ENCODE peak calls at places on chromosome 4, in six cellular contexts. W, I, K, M, T and Z are unnamed samples.
A peak's percentile ranks its signal among the peaks of the same experiment; 100 is the strongest.

GRCh38 chr4:112145326-112145819 is at the start of gene FAM241A:
- DNase-seq in W (peak; percentile 94), I (peak; percentile 85), K (peak; percentile 93), M (peak; percentile 93), T (peak; percentile 47), Z (peak; percentile 90)

GRCh38 chr4:173516621-173517612 is 13.1 kb downstream of the HAND2 start:
- DNase-seq in W (no peak), I (no peak), K (no peak), M (peak; percentile 81), T (no peak), Z (peak; percentile 51)

GRCh38 chr4:26268246-26268645 is 52.6 kb upstream of the RBPJ start:
- DNase-seq in W (no peak), I (no peak), K (no peak), M (no peak), T (no peak), Z (peak; percentile 44)

GRCh38 chr4:164481306-164482091 is 272.4 kb upstream of the SMIM31 start:
- DNase-seq in W (no peak), I (no peak), K (no peak), M (no peak), T (no peak), Z (no peak)

GRCh38 chr4:123618606-123619005 is 222.0 kb downstream of the SPRY1 start:
- DNase-seq in W (no peak), I (no peak), K (peak; percentile 21), M (no peak), T (no peak), Z (no peak)

GRCh38 chr4:7336732-7337131 is 98.0 kb downstream of the PSAPL1 start:
- DNase-seq in W (no peak), I (no peak), K (no peak), M (no peak), T (peak; percentile 15), Z (no peak)

GRCh38 chr4:35493977-35494376 is 750.3 kb downstream of the ARAP2 start:
- DNase-seq in W (no peak), I (no peak), K (no peak), M (no peak), T (no peak), Z (no peak)

GRCh38 chr4:83408958-83409357 is 46.7 kb downstream of the HELQ start:
- DNase-seq in W (no peak), I (no peak), K (no peak), M (no peak), T (no peak), Z (no peak)

GRCh38 chr4:1109332-1109731 is 4.0 kb downstream of the RNF212 start:
- DNase-seq in W (no peak), I (no peak), K (no peak), M (no peak), T (no peak), Z (no peak)

GRCh38 chr4:94341468-94341867 is 1.2 kb downstream of the HPGDS start:
- DNase-seq in W (no peak), I (no peak), K (no peak), M (no peak), T (no peak), Z (no peak)

GRCh38 chr4:5710962-5711478 is at the start of gene EVC:
- DNase-seq in W (peak; percentile 72), I (no peak), K (peak; percentile 69), M (peak; percentile 85), T (no peak), Z (peak; percentile 89)

GRCh38 chr4:31692407-31692940 is 972.3 kb downstream of the PCDH7 start:
- DNase-seq in W (no peak), I (no peak), K (no peak), M (no peak), T (no peak), Z (no peak)

GRCh38 chr4:82721819-82722423 is 76.7 kb downstream of the SCD5 start:
- DNase-seq in W (peak; percentile 64), I (peak; percentile 45), K (no peak), M (peak; percentile 19), T (peak; percentile 27), Z (no peak)

GRCh38 chr4:145719752-145720624 is 40.0 kb downstream of the C4orf51 start:
- DNase-seq in W (no peak), I (no peak), K (no peak), M (no peak), T (no peak), Z (no peak)

GRCh38 chr4:3168029-3168428 is 80.9 kb upstream of the MSANTD1 start:
- DNase-seq in W (no peak), I (no peak), K (no peak), M (no peak), T (no peak), Z (peak; percentile 90)

GRCh38 chr4:44845993-44846392 is 119.6 kb upstream of the GNPDA2 start:
- DNase-seq in W (no peak), I (no peak), K (no peak), M (no peak), T (no peak), Z (no peak)

GRCh38 chr4:89000844-89001360 is 56.1 kb downstream of the FAM13A start:
- DNase-seq in W (no peak), I (peak; percentile 71), K (no peak), M (no peak), T (no peak), Z (no peak)

GRCh38 chr4:166458756-166459155 is 585.7 kb downstream of the TLL1 start:
- DNase-seq in W (no peak), I (peak; percentile 3), K (no peak), M (no peak), T (no peak), Z (no peak)

GRCh38 chr4:84389406-84389805 is 109.7 kb downstream of the NKX6-1 start:
- DNase-seq in W (no peak), I (no peak), K (no peak), M (no peak), T (no peak), Z (peak; percentile 25)

GRCh38 chr4:104352211-104352610 is 142.5 kb downstream of the CXXC4 start:
- DNase-seq in W (no peak), I (no peak), K (no peak), M (peak; percentile 17), T (no peak), Z (peak; percentile 66)

GRCh38 chr4:87363552-87363951 is 27.4 kb downstream of the HSD17B11 start:
- DNase-seq in W (no peak), I (no peak), K (no peak), M (no peak), T (no peak), Z (no peak)

GRCh38 chr4:17587094-17587822 is 10.3 kb downstream of the LAP3 start:
- DNase-seq in W (no peak), I (no peak), K (no peak), M (no peak), T (peak; percentile 8), Z (peak; percentile 12)

GRCh38 chr4:29588615-29589014 is 1131.6 kb upstream of the PCDH7 start:
- DNase-seq in W (no peak), I (no peak), K (no peak), M (no peak), T (no peak), Z (no peak)

GRCh38 chr4:78065514-78066192 is 8.5 kb downstream of the FRAS1 start:
- DNase-seq in W (no peak), I (no peak), K (no peak), M (no peak), T (no peak), Z (no peak)

GRCh38 chr4:66016240-66016639 is 346.0 kb upstream of the EPHA5 start:
- DNase-seq in W (no peak), I (no peak), K (no peak), M (no peak), T (no peak), Z (no peak)

GRCh38 chr4:66562276-66562806 is 892.1 kb upstream of the EPHA5 start:
- DNase-seq in W (no peak), I (no peak), K (no peak), M (no peak), T (no peak), Z (no peak)

GRCh38 chr4:128287159-128287870 is at the start of gene PGRMC2:
- DNase-seq in W (peak; percentile 58), I (peak; percentile 57), K (peak; percentile 21), M (no peak), T (no peak), Z (peak; percentile 76)

GRCh38 chr4:1091561-1091995 is 21.8 kb downstream of the RNF212 start:
- DNase-seq in W (peak; percentile 16), I (no peak), K (no peak), M (no peak), T (no peak), Z (no peak)

GRCh38 chr4:178296669-178297068 is 854.4 kb upstream of the AGA start:
- DNase-seq in W (no peak), I (peak; percentile 5), K (no peak), M (peak; percentile 20), T (no peak), Z (peak; percentile 27)